ENCODE peak calls at places on chromosome X, in eight cellular contexts. E is GM23338, O is SK-N-SH, F is K562, C is GM12878, V is Panc1, Y is HCT116, U is HepG2. Q is an unnamed sample. For H3K27me3, the result is how much of the 10 kb centered on the place peaks cover.

GRCh38 chrX:132169554-132169953 is 41.7 kb upstream of the FRMD7 start:
- DNase-seq in O (no peak), V (no peak), E (no peak), F (no peak), Y (no peak), U (peak), C (no peak), Q (no peak)

GRCh38 chrX:120697053-120697452 is 67.2 kb upstream of the C1GALT1C1 start:
- DNase-seq in U (no peak), C (peak), V (no peak), F (no peak), O (no peak), E (no peak), Y (no peak), Q (no peak)

GRCh38 chrX:9670136-9670905 is 95.3 kb downstream of the GPR143 start:
- DNase-seq in Y (no peak), C (no peak), U (no peak), V (no peak), O (no peak), F (peak), E (no peak), Q (no peak)

GRCh38 chrX:70826715-70827114 is 81.8 kb downstream of the TEX11 start:
- DNase-seq in V (no peak), E (no peak), F (no peak), U (no peak), O (no peak), C (no peak), Y (no peak), Q (no peak)

GRCh38 chrX:150326843-150327242 is 36.3 kb upstream of the MAMLD1 start:
- DNase-seq in Y (no peak), V (no peak), O (no peak), U (no peak), E (no peak), C (no peak), F (no peak), Q (no peak)

GRCh38 chrX:48154796-48155195 is 24.4 kb downstream of the SPACA5B start:
- DNase-seq in Y (no peak), O (no peak), V (no peak), C (no peak), E (no peak), F (no peak), U (no peak), Q (no peak)

GRCh38 chrX:148498067-148498466 is 2.4 kb upstream of the AFF2 start:
- DNase-seq in C (no peak), E (no peak), U (no peak), Y (no peak), F (no peak), O (no peak), V (no peak), Q (no peak)

GRCh38 chrX:115518113-115518512 is 42.9 kb upstream of the PLS3 start:
- DNase-seq in V (no peak), Y (no peak), U (no peak), E (no peak), F (no peak), C (no peak), O (no peak), Q (no peak)

GRCh38 chrX:154526901-154527675 is 11.1 kb upstream of the FAM3A start:
- DNase-seq in O (peak), F (peak), E (peak), V (no peak), U (peak), Y (peak), C (peak), Q (peak)

GRCh38 chrX:112113460-112113859 is 30.9 kb upstream of the TRPC5 start:
- DNase-seq in V (no peak), Y (no peak), C (no peak), U (no peak), O (no peak), E (no peak), F (no peak), Q (no peak)

GRCh38 chrX:143853488-143853887 is 30.4 kb upstream of the UBE2NL start:
- DNase-seq in O (no peak), C (no peak), Y (no peak), V (no peak), U (no peak), F (no peak), E (no peak), Q (no peak)

GRCh38 chrX:25524150-25524549 is 508.4 kb upstream of the ARX start:
- DNase-seq in E (no peak), O (no peak), C (no peak), V (no peak), F (no peak), U (peak), Y (no peak), Q (no peak)

GRCh38 chrX:7263961-7264360 is 116.0 kb upstream of the PUDP start:
- DNase-seq in U (no peak), F (no peak), O (no peak), Y (no peak), V (no peak), E (no peak), C (no peak), Q (no peak)

DNA sequence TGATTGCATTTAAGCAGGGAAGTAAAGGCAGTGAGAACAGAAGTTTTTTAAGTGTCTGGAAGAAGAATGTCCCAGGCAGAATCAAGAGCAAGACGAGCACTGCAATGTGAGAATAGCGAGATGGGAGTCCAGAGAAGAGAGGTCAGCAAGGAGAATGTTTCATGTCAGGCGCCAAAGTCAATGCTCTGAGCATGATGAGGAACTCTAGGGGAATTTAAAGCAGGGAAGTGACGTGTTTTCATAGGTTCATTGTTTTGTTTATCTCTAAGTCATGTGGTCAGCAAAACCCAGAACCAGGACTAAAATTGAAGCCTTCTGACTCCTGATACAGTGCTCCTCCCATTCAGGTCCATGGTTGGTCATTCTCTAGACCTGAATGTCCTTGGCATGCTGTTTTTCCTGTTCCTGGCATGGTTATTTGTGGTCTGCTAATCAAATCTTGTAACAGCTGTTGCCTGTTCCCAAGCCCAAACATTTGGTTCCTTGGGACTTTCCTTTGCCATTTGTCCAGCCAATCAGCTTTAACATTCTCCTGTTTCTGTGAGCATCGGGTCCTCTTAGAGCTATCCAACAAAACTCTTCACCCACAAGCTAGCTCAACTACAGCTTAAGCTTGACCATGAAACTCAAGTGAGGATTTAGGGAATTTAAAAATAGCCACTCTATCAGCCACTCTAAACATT is 37.7 kb downstream of the PTCHD1 start:
- DNase-seq in O (no peak), F (no peak), V (no peak), U (no peak), E (no peak), C (no peak), Y (no peak), Q (no peak)
- TF ChIP-seq POLR2AphosphoS5 in O (no peak), F (no peak), V (no peak), U (no peak), E (no peak), C (no peak), Y (no peak), Q (no peak)

GRCh38 chrX:111086521-111087127 is 9.4 kb upstream of the PAK3 start:
- DNase-seq in U (no peak), C (no peak), F (no peak), E (peak), V (no peak), Y (no peak), O (no peak), Q (no peak)
- H3K27me3 ChIP-seq in U (under half), C (under half), F (under half), E (under half), V (under half), Y (under half), O (under half), Q (under half)

GRCh38 chrX:52353838-52354237 is 15.0 kb upstream of the XAGE2 start:
- DNase-seq in O (no peak), E (peak), F (no peak), Y (no peak), V (no peak), C (no peak), U (no peak), Q (no peak)

GRCh38 chrX:52355108-52355507 is 13.7 kb upstream of the XAGE2 start:
- DNase-seq in U (no peak), O (no peak), E (no peak), V (no peak), Y (no peak), F (no peak), C (no peak), Q (no peak)

GRCh38 chrX:52363247-52363883 is 5.5 kb upstream of the XAGE2 start:
- DNase-seq in U (no peak), Y (peak), V (no peak), C (no peak), O (no peak), F (peak), E (peak), Q (no peak)

GRCh38 chrX:52359614-52360232 is 9.1 kb upstream of the XAGE2 start:
- DNase-seq in E (no peak), C (no peak), U (no peak), O (no peak), Y (no peak), V (no peak), F (peak), Q (no peak)
- TF ChIP-seq REST in E (no peak), C (no peak), U (no peak), O (no peak), Y (no peak), V (no peak), F (no peak), Q (no peak)

DNA sequence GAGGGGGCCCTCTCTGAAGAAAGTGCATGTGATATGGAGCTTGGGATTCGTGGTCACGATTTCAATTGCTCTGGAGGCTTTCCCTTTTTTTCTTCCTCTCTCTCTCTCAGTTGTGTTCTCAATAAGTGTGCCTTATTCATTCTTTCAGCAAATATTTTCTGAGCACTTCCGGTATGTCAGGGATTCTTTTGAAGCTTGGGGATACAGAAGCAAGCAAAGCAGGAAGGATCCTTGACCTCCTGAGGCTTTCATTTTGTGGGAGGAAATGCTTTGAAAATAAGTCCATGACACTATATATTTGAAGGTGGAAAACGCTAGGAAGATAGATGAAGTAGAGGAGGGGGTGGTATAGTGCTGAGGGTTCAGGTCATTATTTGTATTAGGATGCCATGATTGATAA is 12.6 kb upstream of the GABRE start:
- DNase-seq in E (no peak), C (no peak), Y (no peak), F (no peak), V (no peak), O (no peak), U (peak), Q (no peak)
- TF ChIP-seq POLR2AphosphoS5 in E (no peak), C (no peak), Y (no peak), F (no peak), V (no peak), O (no peak), U (no peak), Q (no peak)

GRCh38 chrX:15221321-15221720 is 48.6 kb downstream of the ASB9 start:
- DNase-seq in F (no peak), U (no peak), O (no peak), C (no peak), Y (no peak), E (no peak), V (no peak), Q (no peak)

GRCh38 chrX:15224747-15225146 is 45.1 kb downstream of the ASB9 start:
- DNase-seq in V (no peak), E (no peak), U (no peak), O (no peak), F (no peak), Y (no peak), C (no peak), Q (no peak)
- H3K27me3 ChIP-seq in V (under half), E (under half), U (under half), O (under half), F (under half), Y (under half), C (under half), Q (under half)

GRCh38 chrX:113634565-113634964 is 793.9 kb upstream of the AMOT start:
- DNase-seq in V (no peak), Y (no peak), C (no peak), F (no peak), O (no peak), E (no peak), U (no peak), Q (no peak)

DNA sequence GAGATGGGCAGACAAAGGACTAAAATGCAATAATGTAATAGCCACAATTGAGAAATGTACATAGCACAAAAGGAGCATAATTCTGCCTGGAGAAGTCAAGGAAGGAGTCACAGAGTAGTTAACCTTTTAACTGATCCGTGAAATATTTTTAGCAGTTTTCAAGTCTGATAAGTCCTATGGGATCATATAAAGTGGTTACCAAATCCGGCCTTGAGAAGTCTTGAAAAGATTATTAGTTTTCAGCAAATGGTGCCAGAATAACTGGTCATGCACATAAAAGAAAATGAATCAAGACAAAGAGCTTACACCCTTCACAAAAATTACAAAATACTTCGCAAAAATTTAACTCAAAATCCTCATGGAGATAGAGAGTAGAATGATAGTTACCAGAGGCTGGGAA is 788.7 kb upstream of the AMOT start:
- DNase-seq in V (no peak), Y (no peak), O (no peak), F (no peak), C (no peak), E (no peak), U (no peak), Q (no peak)
- TF ChIP-seq REST in V (no peak), Y (no peak), O (no peak), F (no peak), C (no peak), E (no peak), U (no peak), Q (no peak)

GRCh38 chrX:54639018-54639345 is 109.0 kb downstream of the GNL3L start:
- DNase-seq in C (no peak), F (no peak), E (no peak), U (no peak), Y (no peak), O (no peak), V (no peak), Q (no peak)

GRCh38 chrX:54639346-54640102 is 109.5 kb downstream of the GNL3L start:
- DNase-seq in O (peak), U (peak), V (peak), E (peak), C (peak), F (peak), Y (peak), Q (peak)

GRCh38 chrX:54640103-54640428 is 110.0 kb downstream of the GNL3L start:
- DNase-seq in V (no peak), E (no peak), Y (no peak), U (no peak), C (no peak), F (no peak), O (no peak), Q (no peak)

GRCh38 chrX:54640721-54641120 is 110.7 kb downstream of the GNL3L start:
- DNase-seq in U (peak), E (peak), O (no peak), Y (no peak), C (no peak), V (no peak), F (peak), Q (no peak)

GRCh38 chrX:54641530-54641929 is 111.5 kb downstream of the GNL3L start:
- DNase-seq in V (no peak), E (peak), C (no peak), U (no peak), O (no peak), F (no peak), Y (no peak), Q (no peak)
- TF ChIP-seq POLR2AphosphoS5 in V (no peak), E (no peak), C (no peak), U (no peak), O (no peak), F (no peak), Y (no peak), Q (no peak)

DNA sequence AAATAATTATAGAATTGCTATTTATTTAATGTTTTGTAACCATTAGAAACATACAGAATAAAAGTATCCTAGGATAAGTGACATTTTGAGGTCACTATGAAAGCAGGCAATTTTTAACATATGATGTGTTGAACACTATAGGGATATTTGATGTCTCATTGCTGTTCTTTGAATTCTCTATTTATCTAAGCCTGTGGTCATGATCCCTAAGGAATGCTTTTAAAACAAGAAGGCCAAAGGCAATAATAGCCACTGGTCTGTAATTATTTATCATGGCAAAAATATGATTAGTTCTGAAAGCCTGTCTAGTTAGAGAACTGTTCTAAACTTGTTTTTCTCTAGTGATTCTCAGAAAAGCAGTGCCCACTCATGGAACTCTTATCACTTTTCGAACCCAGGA is 186.6 kb downstream of the RPA4 start:
- DNase-seq in F (no peak), O (no peak), C (no peak), E (no peak), V (no peak), U (no peak), Y (no peak), Q (no peak)
- H3K27me3 ChIP-seq in F (under half), O (under half), C (under half), E (under half), V (under half), U (under half), Y (under half), Q (under half)

DNA sequence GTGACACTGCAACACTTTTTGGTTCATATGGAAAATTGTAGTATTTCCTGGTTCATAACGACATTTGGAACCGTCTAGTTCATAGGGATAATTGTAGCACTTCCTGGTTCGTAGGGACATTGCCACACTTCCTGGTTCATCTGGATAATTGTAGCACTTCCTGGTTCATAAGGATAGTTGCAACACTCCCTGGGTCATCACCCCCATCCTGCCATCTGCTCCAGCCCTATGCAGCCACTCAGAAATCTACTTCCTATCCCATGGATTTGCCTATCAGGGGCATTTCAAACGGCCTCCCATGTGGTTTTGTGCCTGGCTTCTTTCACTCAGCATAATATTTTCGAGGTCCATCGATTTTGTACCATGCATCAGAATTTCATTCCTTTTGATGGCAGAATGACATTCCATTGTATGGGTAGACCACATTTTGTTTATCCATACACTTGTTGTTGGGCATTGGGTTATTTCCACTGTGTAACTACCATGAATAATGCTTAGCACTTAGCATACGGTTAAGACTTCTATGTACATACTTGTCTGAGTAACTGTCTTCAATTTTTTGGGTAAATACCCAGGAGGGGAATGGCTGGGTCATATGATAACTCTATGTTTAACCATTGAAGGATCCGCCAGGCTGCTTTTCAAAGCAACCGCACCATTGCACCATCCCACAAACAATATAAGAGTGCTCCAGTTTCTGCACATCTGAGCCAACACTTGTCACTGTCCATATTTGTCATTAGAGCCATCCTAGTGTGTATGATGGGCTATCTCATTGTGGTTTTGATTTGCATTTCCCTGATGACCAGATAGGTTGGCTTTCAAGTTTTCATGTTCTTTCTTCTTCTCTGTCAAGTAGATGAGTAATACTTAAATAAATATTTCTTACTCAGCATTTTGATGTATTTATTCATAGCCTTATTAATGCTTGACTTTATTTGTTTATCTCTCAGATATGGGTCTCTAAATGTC is 58.3 kb upstream of the CD99 start:
- DNase-seq in V (no peak), Y (no peak), F (peak), E (no peak), C (no peak), U (no peak), O (no peak), Q (no peak)
- TF ChIP-seq REST in V (no peak), Y (no peak), F (no peak), E (no peak), C (no peak), U (no peak), O (no peak), Q (no peak)

GRCh38 chrX:22409418-22409817 is 136.7 kb downstream of the CBLL2 start:
- DNase-seq in V (no peak), E (no peak), U (no peak), C (no peak), F (no peak), O (no peak), Y (no peak), Q (no peak)

GRCh38 chrX:22404297-22404696 is 131.6 kb downstream of the CBLL2 start:
- DNase-seq in V (no peak), C (no peak), U (no peak), Y (no peak), E (no peak), F (no peak), O (no peak), Q (no peak)

GRCh38 chrX:22406332-22406731 is 133.6 kb downstream of the CBLL2 start:
- DNase-seq in E (no peak), F (no peak), C (no peak), U (no peak), O (no peak), V (no peak), Y (no peak), Q (no peak)
- TF ChIP-seq POLR2AphosphoS5 in E (no peak), F (no peak), C (no peak), U (no peak), O (no peak), V (no peak), Y (no peak), Q (no peak)

Q was measured in HL-60.